ENCODE peak calls at places on chromosome 2, in six cellular contexts. L is cerebellar cortex, Q is hypothalamus, T is T-helper 1 cell, R is AG09309, K is MV-4-11. A is an unnamed sample.

GRCh38 chr2:68653538-68653982 is 10.2 kb downstream of the PROKR1 start:
- DNase-seq in L (no peak), Q (no peak), T (no peak), R (no peak), K (peak; percentile 89), A (no peak)

GRCh38 chr2:46030330-46030729 is 266.9 kb upstream of the EPAS1 start:
- DNase-seq in L (no peak), Q (no peak), T (no peak), R (no peak), K (no peak), A (no peak)

GRCh38 chr2:221262651-221263050 is 309.5 kb downstream of the EPHA4 start:
- DNase-seq in L (no peak), Q (no peak), T (no peak), R (no peak), K (no peak), A (no peak)

GRCh38 chr2:134178109-134178877 is 75.6 kb upstream of the MGAT5 start:
- DNase-seq in L (no peak), Q (no peak), T (no peak), R (no peak), K (no peak), A (no peak)

GRCh38 chr2:19038096-19039015 is 320.1 kb downstream of the OSR1 start:
- DNase-seq in L (no peak), Q (no peak), T (no peak), R (no peak), K (peak; percentile 63), A (no peak)

GRCh38 chr2:178296394-178297090 is 102.2 kb downstream of the OSBPL6 start:
- DNase-seq in L (peak; percentile 59), Q (no peak), T (no peak), R (no peak), K (no peak), A (no peak)

GRCh38 chr2:99691931-99692330 is 202.1 kb upstream of the REV1 start:
- DNase-seq in L (no peak), Q (no peak), T (no peak), R (no peak), K (no peak), A (no peak)

GRCh38 chr2:37344453-37345361 is at the start of gene QPCT:
- DNase-seq in L (no peak), Q (peak; percentile 54), T (peak; percentile 50), R (no peak), K (no peak), A (peak; percentile 55)

GRCh38 chr2:109173311-109174171 is 44.5 kb downstream of the SH3RF3 start:
- DNase-seq in L (no peak), Q (no peak), T (no peak), R (peak; percentile 79), K (no peak), A (no peak)

GRCh38 chr2:169345507-169346120 is 16.7 kb downstream of the LRP2 start:
- DNase-seq in L (no peak), Q (no peak), T (no peak), R (no peak), K (no peak), A (no peak)

GRCh38 chr2:218398437-218399390 is 954 bp upstream of the CTDSP1 start:
- DNase-seq in L (no peak), Q (peak; percentile 73), T (peak; percentile 54), R (no peak), K (peak; percentile 67), A (peak; percentile 49)

GRCh38 chr2:176088048-176088936 is 4.2 kb upstream of the HOXD13 start:
- DNase-seq in L (peak; percentile 23), Q (peak; percentile 1), T (no peak), R (no peak), K (no peak), A (no peak)

GRCh38 chr2:241980193-241980592 is 110.7 kb downstream of the RTP5 start:
- DNase-seq in L (no peak), Q (no peak), T (no peak), R (no peak), K (no peak), A (no peak)

GRCh38 chr2:19111297-19111696 is 247.1 kb downstream of the OSR1 start:
- DNase-seq in L (no peak), Q (no peak), T (no peak), R (no peak), K (no peak), A (no peak)

GRCh38 chr2:241808701-241809382 is at the start of gene NEU4:
- DNase-seq in L (no peak), Q (no peak), T (no peak), R (no peak), K (no peak), A (no peak)

GRCh38 chr2:147588191-147588590 is 256.6 kb upstream of the ACVR2A start:
- DNase-seq in L (no peak), Q (no peak), T (no peak), R (no peak), K (no peak), A (no peak)

GRCh38 chr2:233983445-233983844 is 66.3 kb downstream of the TRPM8 start:
- DNase-seq in L (no peak), Q (no peak), T (no peak), R (no peak), K (no peak), A (no peak)

GRCh38 chr2:165013944-165014619 is 58.8 kb upstream of the SLC38A11 start:
- DNase-seq in L (no peak), Q (no peak), T (no peak), R (no peak), K (peak; percentile 30), A (no peak)

GRCh38 chr2:229715895-229716507 is 1.6 kb upstream of the DNER start:
- DNase-seq in L (peak; percentile 85), Q (no peak), T (peak; percentile 13), R (no peak), K (peak; percentile 9), A (no peak)

GRCh38 chr2:160582481-160583161 is 89.0 kb upstream of the RBMS1 start:
- DNase-seq in L (peak; percentile 6), Q (no peak), T (no peak), R (peak; percentile 66), K (no peak), A (no peak)

GRCh38 chr2:145352499-145352898 is 832.6 kb upstream of the ZEB2 start:
- DNase-seq in L (no peak), Q (no peak), T (no peak), R (no peak), K (no peak), A (no peak)

GRCh38 chr2:99861376-99861760 is 281.0 kb downstream of the AFF3 start:
- DNase-seq in L (no peak), Q (no peak), T (no peak), R (no peak), K (peak; percentile 79), A (no peak)

GRCh38 chr2:67828066-67828465 is 234.7 kb downstream of the C1D start:
- DNase-seq in L (no peak), Q (no peak), T (no peak), R (no peak), K (no peak), A (no peak)

GRCh38 chr2:144522741-144523605 is 3.1 kb upstream of the ZEB2 start:
- DNase-seq in L (no peak), Q (peak; percentile 34), T (no peak), R (no peak), K (no peak), A (no peak)